ENCODE peak calls at places on chromosomes 1 and 21, in five cellular contexts. O is PC-9, M is mammary epithelial cell, Z is fibroblast of lung, E is HCT116. Y is an unnamed sample.

GRCh38 chr1:23836037-23836436 is 10.8 kb upstream of the HMGCL start:
- DNase-seq in O (no peak), M (no peak), Z (no peak), E (no peak), Y (no peak)

GRCh38 chr1:65323246-65323645 is 13.9 kb downstream of the DNAJC6 start:
- DNase-seq in M (peak; percentile 4), E (no peak), Z (no peak), O (no peak), Y (no peak)

GRCh38 chr1:230550428-230550827 is 91.9 kb upstream of the COG2 start:
- DNase-seq in O (no peak), E (no peak), Z (no peak), M (peak; percentile 53), Y (peak; percentile 20)

GRCh38 chr1:35334485-35334884 is 66.0 kb downstream of the ZMYM4 start:
- DNase-seq in M (no peak), E (no peak), O (no peak), Z (no peak), Y (no peak)

GRCh38 chr1:118217073-118217620 is 32.1 kb upstream of the SPAG17 start:
- DNase-seq in E (no peak), O (no peak), M (no peak), Z (no peak), Y (no peak)

GRCh38 chr1:145993618-145994390 is 2.6 kb downstream of the TXNIP start:
- DNase-seq in M (no peak), Z (no peak), O (no peak), E (no peak), Y (no peak)

GRCh38 chr1:5430911-5431310 is 561.3 kb downstream of the NPHP4 start:
- DNase-seq in E (no peak), Z (no peak), O (no peak), M (no peak), Y (no peak)

GRCh38 chr21:33383056-33383888 is 19.9 kb upstream of the IFNGR2 start:
- DNase-seq in Z (peak; percentile 74), O (peak; percentile 75), M (peak; percentile 99), E (peak; percentile 86), Y (peak; percentile 80)

GRCh38 chr21:33608559-33608958 is 20.1 kb upstream of the DONSON start:
- DNase-seq in E (no peak), M (no peak), Z (peak; percentile 44), O (no peak), Y (peak; percentile 6)

GRCh38 chr21:37087188-37087587 is 14.1 kb downstream of the TTC3 start:
- DNase-seq in Z (peak; percentile 81), O (no peak), E (peak; percentile 29), M (peak; percentile 59), Y (peak; percentile 63)

GRCh38 chr1:24438423-24438901 is 22.9 kb downstream of the NIPAL3 start:
- DNase-seq in M (no peak), O (no peak), Z (peak; percentile 71), E (no peak), Y (no peak)

GRCh38 chr1:42979888-42980800 is 21.5 kb upstream of the SLC2A1 start:
- DNase-seq in Z (no peak), E (no peak), O (no peak), M (no peak), Y (no peak)

GRCh38 chr1:1858382-1859086 is 32.4 kb downstream of the GNB1 start:
- DNase-seq in Z (peak; percentile 87), E (no peak), O (peak; percentile 28), M (peak; percentile 39), Y (peak; percentile 73)
- TF ChIP-seq CTCF in Z (peak; percentile 54), E (peak; percentile 15), O (no peak), M (peak; percentile 17), Y (peak; percentile 28)

DNA sequence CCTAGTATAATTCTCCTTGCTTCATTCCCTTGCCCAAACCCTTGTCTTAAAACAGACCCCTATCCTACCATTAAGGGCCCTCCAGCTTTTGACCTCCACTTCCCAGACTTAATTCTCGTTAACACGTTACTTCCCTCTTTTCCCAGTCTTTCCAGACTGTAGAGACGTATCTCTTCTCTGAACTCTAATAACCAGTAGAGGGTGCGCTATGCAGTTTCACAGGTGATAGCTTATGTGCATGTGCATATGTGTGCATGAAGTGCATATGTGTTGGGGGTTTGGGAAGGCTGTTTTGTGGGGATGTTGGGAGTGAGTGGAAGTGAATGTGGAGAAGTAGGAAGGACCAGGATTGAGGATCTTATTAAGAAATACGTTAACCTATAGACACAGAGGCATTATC is 78.1 kb upstream of the CCDC190 start:
- DNase-seq in M (no peak), Z (no peak), E (no peak), O (no peak), Y (no peak)
- H3K4me2 ChIP-seq in M (no peak overlapping the region), Z (no peak overlapping the region), E (no peak overlapping the region), O (no peak overlapping the region), Y (no peak overlapping the region)

GRCh38 chr1:115142616-115143015 is 53.3 kb upstream of the TSPAN2 start:
- DNase-seq in M (no peak), E (no peak), Z (peak; percentile 35), O (no peak), Y (no peak)
- TF ChIP-seq CTCF in M (no peak), E (no peak), Z (peak; percentile 38), O (no peak), Y (no peak)

GRCh38 chr1:156440689-156441437 is 59.7 kb downstream of the MEF2D start:
- DNase-seq in E (no peak), M (no peak), Z (no peak), O (no peak), Y (no peak)
- H3K4me2 ChIP-seq in E (no peak overlapping the region), M (no peak overlapping the region), Z (no peak overlapping the region), O (no peak overlapping the region), Y (no peak overlapping the region)

GRCh38 chr1:27108588-27108987 is 46.3 kb downstream of the SLC9A1 start:
- DNase-seq in O (no peak), Z (no peak), M (no peak), E (no peak), Y (no peak)

GRCh38 chr1:27111771-27112573 is 43.0 kb downstream of the SLC9A1 start:
- DNase-seq in E (peak; percentile 73), Z (peak; percentile 99), O (peak; percentile 80), M (peak; percentile 100), Y (peak; percentile 100)

GRCh38 chr1:27106561-27107323 is 48.2 kb downstream of the SLC9A1 start:
- DNase-seq in O (no peak), M (no peak), E (no peak), Z (no peak), Y (no peak)

GRCh38 chr1:27105018-27105417 is 49.9 kb downstream of the SLC9A1 start:
- DNase-seq in O (no peak), Z (no peak), E (no peak), M (no peak), Y (no peak)

DNA sequence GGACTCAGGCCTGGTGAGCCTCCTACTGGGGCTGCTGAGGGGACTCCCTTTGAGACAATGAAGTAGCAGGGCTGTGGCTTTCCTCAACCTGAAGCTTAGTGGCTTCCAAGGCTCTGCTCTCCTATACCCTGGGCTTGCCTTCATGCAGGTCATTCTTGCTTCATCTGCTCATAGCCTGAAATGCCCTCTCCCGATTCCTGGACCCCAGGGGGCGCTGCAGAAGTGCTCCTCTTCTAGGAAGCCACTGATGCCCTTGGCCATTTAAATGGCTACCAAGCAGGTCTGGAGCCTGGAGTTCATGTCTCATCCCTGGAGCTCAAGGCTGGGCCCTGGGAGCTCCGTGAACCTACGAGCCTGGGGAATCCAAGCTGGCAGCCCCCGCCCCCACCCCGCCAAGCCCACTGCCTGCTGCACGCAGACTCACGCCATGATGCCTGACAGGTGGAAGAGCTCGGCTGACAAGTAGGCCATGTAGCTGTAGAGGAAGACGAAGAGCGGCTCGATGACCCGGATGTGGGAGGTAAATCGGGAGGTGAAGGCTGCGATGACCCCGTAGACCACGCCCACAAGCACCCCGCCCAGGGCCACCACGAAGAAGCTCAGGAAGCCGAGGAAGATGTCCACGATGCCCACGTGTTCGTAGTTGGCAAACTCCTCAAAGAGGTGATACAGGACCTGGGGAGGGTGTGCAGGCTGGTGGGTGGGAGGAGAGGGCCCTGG is 45.7 kb downstream of the SLC9A1 start:
- DNase-seq in E (peak; percentile 38), M (no peak), O (peak; percentile 33), Z (no peak), Y (no peak)
- TF ChIP-seq CTCF in E (peak; percentile 72), M (peak; percentile 29), O (peak; percentile 41), Z (no peak), Y (no peak)

GRCh38 chr1:31586376-31587327 is 10.3 kb downstream of the TINAGL1 start:
- DNase-seq in Z (no peak), M (no peak), O (no peak), E (no peak), Y (no peak)
- H3K4me2 ChIP-seq in Z (no peak overlapping the region), M (no peak overlapping the region), O (peak overlapping the region; percentile 88), E (no peak overlapping the region), Y (no peak overlapping the region)

GRCh38 chr21:45984584-45985095 is 3.1 kb downstream of the COL6A1 start:
- DNase-seq in M (no peak), E (no peak), Z (no peak), O (no peak), Y (no peak)

GRCh38 chr21:45981641-45982255 is at the start of gene COL6A1:
- DNase-seq in O (peak; percentile 52), M (peak; percentile 24), E (no peak), Z (no peak), Y (peak; percentile 34)

GRCh38 chr21:45982256-45982757 is 737 bp downstream of the COL6A1 start:
- DNase-seq in Z (no peak), M (no peak), E (no peak), O (peak; percentile 11), Y (no peak)

GRCh38 chr21:45983981-45984551 is 2.5 kb downstream of the COL6A1 start:
- DNase-seq in O (no peak), M (no peak), Z (no peak), E (no peak), Y (no peak)

GRCh38 chr21:45982758-45983731 is 1.5 kb downstream of the COL6A1 start:
- DNase-seq in M (no peak), E (no peak), Z (no peak), O (no peak), Y (no peak)
- TF ChIP-seq CTCF in M (no peak), E (no peak), Z (no peak), O (no peak), Y (no peak)

Y was measured in astrocyte.